ENCODE peak calls at places on chromosome 21, in five cellular contexts. One of them, this sample, is unnamed. For H3K27me3, the result is how much of the 10 kb centered on the place peaks cover.

GRCh38 chr21:39660191-39660590 is 47.5 kb downstream of the B3GALT5 start:
- DNase-seq in tibial nerve: no peak
- DNase-seq in upper lobe of left lung: no peak
- DNase-seq in CD4-positive, CD25-positive, alpha-beta regulatory T cell: no peak
- DNase-seq in brain microvascular endothelial cell: peak
- DNase-seq in this sample: peak

GRCh38 chr21:33117268-33117888 is 47.4 kb downstream of the OLIG1 start:
- DNase-seq in CD4-positive, CD25-positive, alpha-beta regulatory T cell: no peak
- DNase-seq in upper lobe of left lung: no peak
- DNase-seq in brain microvascular endothelial cell: no peak
- DNase-seq in tibial nerve: no peak
- DNase-seq in this sample: no peak

GRCh38 chr21:28240586-28240985 is 752.1 kb downstream of the LTN1 start:
- DNase-seq in upper lobe of left lung: no peak
- DNase-seq in tibial nerve: no peak
- DNase-seq in CD4-positive, CD25-positive, alpha-beta regulatory T cell: no peak
- DNase-seq in brain microvascular endothelial cell: peak
- DNase-seq in this sample: no peak

GRCh38 chr21:37982496-37983318 is 66.5 kb upstream of the KCNJ6 start:
- DNase-seq in CD4-positive, CD25-positive, alpha-beta regulatory T cell: no peak
- DNase-seq in upper lobe of left lung: no peak
- DNase-seq in brain microvascular endothelial cell: no peak
- DNase-seq in tibial nerve: no peak
- DNase-seq in this sample: no peak

GRCh38 chr21:17491716-17492414 is 21.0 kb upstream of the CXADR start:
- DNase-seq in tibial nerve: no peak
- DNase-seq in upper lobe of left lung: peak
- DNase-seq in brain microvascular endothelial cell: peak
- DNase-seq in CD4-positive, CD25-positive, alpha-beta regulatory T cell: peak
- DNase-seq in this sample: peak

GRCh38 chr21:39014751-39015150 is 168.5 kb downstream of the PSMG1 start:
- DNase-seq in CD4-positive, CD25-positive, alpha-beta regulatory T cell: no peak
- DNase-seq in upper lobe of left lung: peak
- DNase-seq in brain microvascular endothelial cell: peak
- DNase-seq in tibial nerve: no peak
- DNase-seq in this sample: no peak

GRCh38 chr21:17798796-17799195 is 20.4 kb downstream of the C21orf91 start:
- DNase-seq in tibial nerve: no peak
- DNase-seq in brain microvascular endothelial cell: no peak
- DNase-seq in upper lobe of left lung: no peak
- DNase-seq in CD4-positive, CD25-positive, alpha-beta regulatory T cell: no peak
- DNase-seq in this sample: no peak

GRCh38 chr21:39033878-39034589 is 149.2 kb downstream of the PSMG1 start:
- DNase-seq in CD4-positive, CD25-positive, alpha-beta regulatory T cell: no peak
- DNase-seq in tibial nerve: no peak
- DNase-seq in brain microvascular endothelial cell: peak
- DNase-seq in upper lobe of left lung: peak
- DNase-seq in this sample: no peak

GRCh38 chr21:39849014-39849655 is 18.1 kb upstream of the PCP4 start:
- DNase-seq in upper lobe of left lung: no peak
- DNase-seq in CD4-positive, CD25-positive, alpha-beta regulatory T cell: no peak
- DNase-seq in tibial nerve: no peak
- DNase-seq in brain microvascular endothelial cell: no peak
- DNase-seq in this sample: no peak

GRCh38 chr21:33478858-33479678 is 706 bp downstream of the TMEM50B start:
- DNase-seq in CD4-positive, CD25-positive, alpha-beta regulatory T cell: peak
- DNase-seq in brain microvascular endothelial cell: no peak
- DNase-seq in upper lobe of left lung: peak
- DNase-seq in tibial nerve: no peak
- DNase-seq in this sample: peak

GRCh38 chr21:38441153-38441552 is 57.1 kb downstream of the ERG start:
- DNase-seq in CD4-positive, CD25-positive, alpha-beta regulatory T cell: no peak
- DNase-seq in tibial nerve: no peak
- DNase-seq in brain microvascular endothelial cell: no peak
- DNase-seq in upper lobe of left lung: no peak
- DNase-seq in this sample: no peak

GRCh38 chr21:21715286-21715969 is 717.2 kb downstream of the NCAM2 start:
- DNase-seq in tibial nerve: no peak
- DNase-seq in CD4-positive, CD25-positive, alpha-beta regulatory T cell: no peak
- DNase-seq in brain microvascular endothelial cell: peak
- DNase-seq in upper lobe of left lung: no peak
- DNase-seq in this sample: no peak

GRCh38 chr21:36355071-36355680 is 30.0 kb upstream of the CHAF1B start:
- DNase-seq in CD4-positive, CD25-positive, alpha-beta regulatory T cell: no peak
- DNase-seq in upper lobe of left lung: no peak
- DNase-seq in tibial nerve: no peak
- DNase-seq in brain microvascular endothelial cell: no peak
- DNase-seq in this sample: no peak

DNA sequence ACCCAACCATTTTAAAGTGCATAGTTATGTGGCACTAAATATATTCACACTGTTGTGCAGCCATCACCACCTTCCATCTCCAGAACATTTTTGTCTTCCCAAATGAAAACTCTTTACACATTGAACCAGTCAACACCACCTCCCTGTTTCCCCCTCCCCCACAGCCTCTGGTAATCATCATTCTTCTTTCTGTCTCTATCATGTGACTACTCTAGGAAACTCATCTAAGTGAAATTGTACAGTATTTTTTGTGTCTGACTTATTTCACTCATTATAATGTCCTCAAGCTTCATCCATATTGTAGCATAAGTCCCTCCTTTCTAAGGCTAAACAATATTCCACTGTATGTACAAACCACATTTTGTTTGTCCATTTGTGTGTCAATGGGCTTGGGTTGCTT is 128.0 kb downstream of the RUNX1 start:
- DNase-seq in brain microvascular endothelial cell: no peak
- DNase-seq in CD4-positive, CD25-positive, alpha-beta regulatory T cell: no peak
- DNase-seq in tibial nerve: no peak
- DNase-seq in upper lobe of left lung: no peak
- DNase-seq in this sample: no peak
- H3K27me3 ChIP-seq in brain microvascular endothelial cell: under half
- H3K27me3 ChIP-seq in CD4-positive, CD25-positive, alpha-beta regulatory T cell: under half
- H3K27me3 ChIP-seq in tibial nerve: under half
- H3K27me3 ChIP-seq in upper lobe of left lung: under half
- H3K27me3 ChIP-seq in this sample: under half

GRCh38 chr21:44729336-44730027 is 18.1 kb upstream of the TSPEAR start:
- DNase-seq in upper lobe of left lung: no peak
- DNase-seq in brain microvascular endothelial cell: no peak
- DNase-seq in tibial nerve: no peak
- DNase-seq in CD4-positive, CD25-positive, alpha-beta regulatory T cell: no peak
- DNase-seq in this sample: no peak

GRCh38 chr21:44726803-44727202 is 15.4 kb upstream of the TSPEAR start:
- DNase-seq in CD4-positive, CD25-positive, alpha-beta regulatory T cell: no peak
- DNase-seq in brain microvascular endothelial cell: no peak
- DNase-seq in tibial nerve: no peak
- DNase-seq in upper lobe of left lung: no peak
- DNase-seq in this sample: no peak

GRCh38 chr21:44727757-44728156 is 16.4 kb upstream of the TSPEAR start:
- DNase-seq in tibial nerve: no peak
- DNase-seq in CD4-positive, CD25-positive, alpha-beta regulatory T cell: no peak
- DNase-seq in upper lobe of left lung: no peak
- DNase-seq in brain microvascular endothelial cell: no peak
- DNase-seq in this sample: no peak

GRCh38 chr21:44728716-44729115 is 17.3 kb upstream of the TSPEAR start:
- DNase-seq in upper lobe of left lung: no peak
- DNase-seq in brain microvascular endothelial cell: no peak
- DNase-seq in CD4-positive, CD25-positive, alpha-beta regulatory T cell: no peak
- DNase-seq in tibial nerve: no peak
- DNase-seq in this sample: no peak

GRCh38 chr21:44727321-44727720 is 15.9 kb upstream of the TSPEAR start:
- DNase-seq in brain microvascular endothelial cell: no peak
- DNase-seq in CD4-positive, CD25-positive, alpha-beta regulatory T cell: no peak
- DNase-seq in tibial nerve: no peak
- DNase-seq in upper lobe of left lung: no peak
- DNase-seq in this sample: no peak
- H3K27me3 ChIP-seq in brain microvascular endothelial cell: under half
- H3K27me3 ChIP-seq in CD4-positive, CD25-positive, alpha-beta regulatory T cell: under half
- H3K27me3 ChIP-seq in tibial nerve: under half
- H3K27me3 ChIP-seq in upper lobe of left lung: under half
- H3K27me3 ChIP-seq in this sample: half or more

GRCh38 chr21:42389449-42389835 is 6.4 kb downstream of the TMPRSS3 start:
- DNase-seq in CD4-positive, CD25-positive, alpha-beta regulatory T cell: no peak
- DNase-seq in upper lobe of left lung: peak
- DNase-seq in tibial nerve: no peak
- DNase-seq in brain microvascular endothelial cell: no peak
- DNase-seq in this sample: no peak
- H3K27me3 ChIP-seq in CD4-positive, CD25-positive, alpha-beta regulatory T cell: under half
- H3K27me3 ChIP-seq in upper lobe of left lung: under half
- H3K27me3 ChIP-seq in tibial nerve: under half
- H3K27me3 ChIP-seq in brain microvascular endothelial cell: under half
- H3K27me3 ChIP-seq in this sample: under half

GRCh38 chr21:44708866-44709425 is 2.4 kb downstream of the TSPEAR start:
- DNase-seq in CD4-positive, CD25-positive, alpha-beta regulatory T cell: no peak
- DNase-seq in upper lobe of left lung: no peak
- DNase-seq in brain microvascular endothelial cell: no peak
- DNase-seq in tibial nerve: no peak
- DNase-seq in this sample: no peak

GRCh38 chr21:44710756-44711326 is 531 bp downstream of the TSPEAR start:
- DNase-seq in brain microvascular endothelial cell: no peak
- DNase-seq in tibial nerve: peak
- DNase-seq in CD4-positive, CD25-positive, alpha-beta regulatory T cell: no peak
- DNase-seq in upper lobe of left lung: peak
- DNase-seq in this sample: no peak

GRCh38 chr21:44709426-44710293 is 1.7 kb downstream of the TSPEAR start:
- DNase-seq in CD4-positive, CD25-positive, alpha-beta regulatory T cell: no peak
- DNase-seq in upper lobe of left lung: no peak
- DNase-seq in brain microvascular endothelial cell: no peak
- DNase-seq in tibial nerve: peak
- DNase-seq in this sample: no peak

GRCh38 chr21:44711327-44712202 is at the start of gene TSPEAR:
- DNase-seq in CD4-positive, CD25-positive, alpha-beta regulatory T cell: no peak
- DNase-seq in brain microvascular endothelial cell: no peak
- DNase-seq in tibial nerve: peak
- DNase-seq in upper lobe of left lung: no peak
- DNase-seq in this sample: no peak

DNA sequence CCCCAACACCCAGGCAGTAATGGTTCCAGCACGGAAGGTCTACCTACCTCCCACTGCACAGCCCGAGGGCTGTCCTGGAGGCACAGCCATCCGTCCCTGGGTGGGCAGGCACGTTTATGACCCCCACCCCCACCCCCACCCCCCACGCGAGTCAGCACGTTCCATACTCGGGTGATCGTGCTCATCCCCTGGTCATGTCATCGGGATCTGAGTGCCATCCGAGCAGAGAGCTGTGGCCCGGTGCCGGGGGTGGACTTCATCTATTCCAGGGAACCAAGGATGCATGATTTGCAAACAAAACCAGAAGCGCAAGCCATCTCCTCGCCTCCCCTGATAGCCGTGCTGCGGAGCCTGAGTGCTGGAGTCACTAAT is 1.1 kb downstream of the TSPEAR start:
- DNase-seq in tibial nerve: peak
- DNase-seq in upper lobe of left lung: no peak
- DNase-seq in CD4-positive, CD25-positive, alpha-beta regulatory T cell: no peak
- DNase-seq in brain microvascular endothelial cell: no peak
- DNase-seq in this sample: no peak
- H3K27me3 ChIP-seq in tibial nerve: under half
- H3K27me3 ChIP-seq in upper lobe of left lung: under half
- H3K27me3 ChIP-seq in CD4-positive, CD25-positive, alpha-beta regulatory T cell: under half
- H3K27me3 ChIP-seq in brain microvascular endothelial cell: half or more
- H3K27me3 ChIP-seq in this sample: half or more

GRCh38 chr21:45972716-45973474 is 8.7 kb upstream of the COL6A1 start:
- DNase-seq in brain microvascular endothelial cell: peak
- DNase-seq in CD4-positive, CD25-positive, alpha-beta regulatory T cell: no peak
- DNase-seq in upper lobe of left lung: no peak
- DNase-seq in tibial nerve: peak
- DNase-seq in this sample: peak
- H3K27me3 ChIP-seq in brain microvascular endothelial cell: under half
- H3K27me3 ChIP-seq in CD4-positive, CD25-positive, alpha-beta regulatory T cell: under half
- H3K27me3 ChIP-seq in upper lobe of left lung: under half
- H3K27me3 ChIP-seq in tibial nerve: under half
- H3K27me3 ChIP-seq in this sample: under half

This sample was measured in heart right ventricle.